ENCODE peak calls at places on chromosomes 16 and 17, in seven cellular contexts. One of them, this sample, is unnamed.

GRCh38 chr17:78038748-78039288 is 80.3 kb downstream of the TNRC6C start:
- DNase-seq in Peyer's patch: no peak
- DNase-seq in SK-N-SH: no peak
- DNase-seq in HFFc6: no peak
- DNase-seq in PC-9: no peak
- DNase-seq in esophagus squamous epithelium: no peak
- DNase-seq in lower lobe of right lung: no peak
- DNase-seq in this sample: no peak

GRCh38 chr16:83899272-83899897 is 470 bp downstream of the MLYCD start:
- DNase-seq in esophagus squamous epithelium: no peak
- DNase-seq in HFFc6: peak; percentile 41
- DNase-seq in PC-9: peak; percentile 40
- DNase-seq in lower lobe of right lung: peak; percentile 75
- DNase-seq in SK-N-SH: peak; percentile 78
- DNase-seq in Peyer's patch: peak; percentile 50
- DNase-seq in this sample: peak; percentile 74

GRCh38 chr16:85206472-85207356 is 94.4 kb upstream of the CIBAR2 start:
- DNase-seq in esophagus squamous epithelium: no peak
- DNase-seq in Peyer's patch: peak; percentile 23
- DNase-seq in lower lobe of right lung: peak; percentile 70
- DNase-seq in SK-N-SH: peak; percentile 92
- DNase-seq in PC-9: no peak
- DNase-seq in HFFc6: no peak
- DNase-seq in this sample: peak; percentile 34

GRCh38 chr16:19236561-19236960 is 49.0 kb upstream of the CLEC19A start:
- DNase-seq in lower lobe of right lung: no peak
- DNase-seq in HFFc6: no peak
- DNase-seq in SK-N-SH: no peak
- DNase-seq in Peyer's patch: no peak
- DNase-seq in esophagus squamous epithelium: no peak
- DNase-seq in PC-9: peak; percentile 89
- DNase-seq in this sample: no peak

GRCh38 chr16:85173077-85173980 is 61.1 kb upstream of the CIBAR2 start:
- DNase-seq in HFFc6: peak; percentile 92
- DNase-seq in lower lobe of right lung: peak; percentile 44
- DNase-seq in PC-9: peak; percentile 93
- DNase-seq in esophagus squamous epithelium: no peak
- DNase-seq in SK-N-SH: peak; percentile 87
- DNase-seq in Peyer's patch: no peak
- DNase-seq in this sample: peak; percentile 85

GRCh38 chr17:38539386-38539785 is 66.4 kb downstream of the SRCIN1 start:
- DNase-seq in HFFc6: no peak
- DNase-seq in PC-9: no peak
- DNase-seq in Peyer's patch: no peak
- DNase-seq in esophagus squamous epithelium: no peak
- DNase-seq in lower lobe of right lung: no peak
- DNase-seq in SK-N-SH: no peak
- DNase-seq in this sample: no peak

GRCh38 chr16:165539-166374 is at the start of gene HBM:
- DNase-seq in Peyer's patch: no peak
- DNase-seq in lower lobe of right lung: no peak
- DNase-seq in HFFc6: no peak
- DNase-seq in esophagus squamous epithelium: no peak
- DNase-seq in SK-N-SH: peak; percentile 59
- DNase-seq in PC-9: no peak
- DNase-seq in this sample: no peak

GRCh38 chr16:52257534-52257933 is 289.4 kb downstream of the TOX3 start:
- DNase-seq in Peyer's patch: no peak
- DNase-seq in lower lobe of right lung: no peak
- DNase-seq in esophagus squamous epithelium: no peak
- DNase-seq in HFFc6: no peak
- DNase-seq in PC-9: no peak
- DNase-seq in SK-N-SH: no peak
- DNase-seq in this sample: no peak

GRCh38 chr17:78127240-78127887 is 1.2 kb downstream of the TMC6 start:
- DNase-seq in esophagus squamous epithelium: no peak
- DNase-seq in SK-N-SH: peak; percentile 58
- DNase-seq in PC-9: peak; percentile 39
- DNase-seq in lower lobe of right lung: peak; percentile 90
- DNase-seq in Peyer's patch: peak; percentile 82
- DNase-seq in HFFc6: no peak
- DNase-seq in this sample: no peak

GRCh38 chr17:30161601-30162000 is 45.0 kb downstream of the NSRP1 start:
- DNase-seq in Peyer's patch: no peak
- DNase-seq in esophagus squamous epithelium: no peak
- DNase-seq in HFFc6: no peak
- DNase-seq in PC-9: no peak
- DNase-seq in lower lobe of right lung: no peak
- DNase-seq in SK-N-SH: no peak
- DNase-seq in this sample: peak; percentile 6

GRCh38 chr17:77666881-77667395 is 291.6 kb upstream of the TNRC6C start:
- DNase-seq in lower lobe of right lung: no peak
- DNase-seq in SK-N-SH: no peak
- DNase-seq in PC-9: no peak
- DNase-seq in esophagus squamous epithelium: no peak
- DNase-seq in Peyer's patch: peak; percentile 52
- DNase-seq in HFFc6: no peak
- DNase-seq in this sample: no peak

GRCh38 chr16:53911506-53911905 is 207.6 kb downstream of the FTO start:
- DNase-seq in lower lobe of right lung: no peak
- DNase-seq in esophagus squamous epithelium: no peak
- DNase-seq in Peyer's patch: no peak
- DNase-seq in HFFc6: no peak
- DNase-seq in PC-9: no peak
- DNase-seq in SK-N-SH: no peak
- DNase-seq in this sample: peak; percentile 67

GRCh38 chr17:29180051-29180787 is at the start of gene MYO18A:
- DNase-seq in esophagus squamous epithelium: no peak
- DNase-seq in lower lobe of right lung: peak; percentile 87
- DNase-seq in PC-9: peak; percentile 54
- DNase-seq in HFFc6: peak; percentile 64
- DNase-seq in Peyer's patch: peak; percentile 69
- DNase-seq in SK-N-SH: peak; percentile 96
- DNase-seq in this sample: peak; percentile 77

GRCh38 chr16:86896976-86897375 is 318.6 kb downstream of the FOXL1 start:
- DNase-seq in PC-9: no peak
- DNase-seq in esophagus squamous epithelium: no peak
- DNase-seq in Peyer's patch: no peak
- DNase-seq in SK-N-SH: no peak
- DNase-seq in lower lobe of right lung: no peak
- DNase-seq in HFFc6: no peak
- DNase-seq in this sample: no peak

GRCh38 chr17:68602267-68602644 is 1.1 kb upstream of the FAM20A start:
- DNase-seq in PC-9: no peak
- DNase-seq in Peyer's patch: no peak
- DNase-seq in HFFc6: no peak
- DNase-seq in lower lobe of right lung: no peak
- DNase-seq in esophagus squamous epithelium: no peak
- DNase-seq in SK-N-SH: no peak
- DNase-seq in this sample: peak; percentile 5

GRCh38 chr17:28405632-28406477 is at the start of gene SLC46A1:
- DNase-seq in esophagus squamous epithelium: no peak
- DNase-seq in lower lobe of right lung: peak; percentile 83
- DNase-seq in PC-9: peak; percentile 55
- DNase-seq in Peyer's patch: peak; percentile 65
- DNase-seq in HFFc6: no peak
- DNase-seq in SK-N-SH: peak; percentile 91
- DNase-seq in this sample: peak; percentile 9

GRCh38 chr17:82937411-82938371 is 97.9 kb upstream of the ZNF750 start:
- DNase-seq in PC-9: no peak
- DNase-seq in HFFc6: no peak
- DNase-seq in esophagus squamous epithelium: no peak
- DNase-seq in lower lobe of right lung: peak; percentile 44
- DNase-seq in SK-N-SH: no peak
- DNase-seq in Peyer's patch: no peak
- DNase-seq in this sample: no peak

GRCh38 chr17:48294989-48295892 is 134.8 kb downstream of the SKAP1 start:
- DNase-seq in HFFc6: no peak
- DNase-seq in SK-N-SH: no peak
- DNase-seq in lower lobe of right lung: no peak
- DNase-seq in PC-9: peak; percentile 59
- DNase-seq in esophagus squamous epithelium: no peak
- DNase-seq in Peyer's patch: no peak
- DNase-seq in this sample: peak; percentile 47

GRCh38 chr17:34613064-34614019 is 34.0 kb downstream of the TMEM132E start:
- DNase-seq in Peyer's patch: no peak
- DNase-seq in PC-9: no peak
- DNase-seq in SK-N-SH: peak; percentile 77
- DNase-seq in esophagus squamous epithelium: no peak
- DNase-seq in lower lobe of right lung: no peak
- DNase-seq in HFFc6: no peak
- DNase-seq in this sample: no peak

GRCh38 chr16:4679156-4679853 is 14.1 kb upstream of the NUDT16L1 start:
- DNase-seq in esophagus squamous epithelium: no peak
- DNase-seq in PC-9: no peak
- DNase-seq in HFFc6: no peak
- DNase-seq in SK-N-SH: peak; percentile 61
- DNase-seq in Peyer's patch: no peak
- DNase-seq in lower lobe of right lung: peak; percentile 75
- DNase-seq in this sample: no peak

GRCh38 chr16:60636117-60636516 is 1400.1 kb downstream of the CDH8 start:
- DNase-seq in lower lobe of right lung: no peak
- DNase-seq in PC-9: peak; percentile 37
- DNase-seq in Peyer's patch: no peak
- DNase-seq in SK-N-SH: no peak
- DNase-seq in HFFc6: no peak
- DNase-seq in esophagus squamous epithelium: no peak
- DNase-seq in this sample: no peak

GRCh38 chr16:55473584-55473983 is 5.4 kb upstream of the MMP2 start:
- DNase-seq in lower lobe of right lung: no peak
- DNase-seq in HFFc6: no peak
- DNase-seq in esophagus squamous epithelium: no peak
- DNase-seq in Peyer's patch: no peak
- DNase-seq in SK-N-SH: no peak
- DNase-seq in PC-9: no peak
- DNase-seq in this sample: no peak

GRCh38 chr17:8925141-8925540 is 40.4 kb downstream of the PIK3R5 start:
- DNase-seq in HFFc6: no peak
- DNase-seq in lower lobe of right lung: no peak
- DNase-seq in Peyer's patch: no peak
- DNase-seq in SK-N-SH: no peak
- DNase-seq in PC-9: no peak
- DNase-seq in esophagus squamous epithelium: no peak
- DNase-seq in this sample: no peak

GRCh38 chr16:13036600-13036999 is 135.2 kb downstream of the SHISA9 start:
- DNase-seq in HFFc6: no peak
- DNase-seq in Peyer's patch: no peak
- DNase-seq in lower lobe of right lung: no peak
- DNase-seq in PC-9: no peak
- DNase-seq in SK-N-SH: no peak
- DNase-seq in esophagus squamous epithelium: no peak
- DNase-seq in this sample: peak; percentile 38

GRCh38 chr16:72123426-72123825 is 29.8 kb downstream of the DHX38 start:
- DNase-seq in HFFc6: no peak
- DNase-seq in PC-9: no peak
- DNase-seq in lower lobe of right lung: no peak
- DNase-seq in Peyer's patch: no peak
- DNase-seq in esophagus squamous epithelium: no peak
- DNase-seq in SK-N-SH: no peak
- DNase-seq in this sample: no peak

GRCh38 chr17:67836205-67836987 is 11.1 kb downstream of the BPTF start:
- DNase-seq in Peyer's patch: no peak
- DNase-seq in SK-N-SH: no peak
- DNase-seq in esophagus squamous epithelium: no peak
- DNase-seq in lower lobe of right lung: no peak
- DNase-seq in PC-9: no peak
- DNase-seq in HFFc6: peak; percentile 47
- DNase-seq in this sample: peak; percentile 60

GRCh38 chr17:34840758-34841157 is 120.5 kb downstream of the CCT6B start:
- DNase-seq in esophagus squamous epithelium: no peak
- DNase-seq in Peyer's patch: no peak
- DNase-seq in HFFc6: no peak
- DNase-seq in SK-N-SH: no peak
- DNase-seq in PC-9: no peak
- DNase-seq in lower lobe of right lung: no peak
- DNase-seq in this sample: no peak

DNA sequence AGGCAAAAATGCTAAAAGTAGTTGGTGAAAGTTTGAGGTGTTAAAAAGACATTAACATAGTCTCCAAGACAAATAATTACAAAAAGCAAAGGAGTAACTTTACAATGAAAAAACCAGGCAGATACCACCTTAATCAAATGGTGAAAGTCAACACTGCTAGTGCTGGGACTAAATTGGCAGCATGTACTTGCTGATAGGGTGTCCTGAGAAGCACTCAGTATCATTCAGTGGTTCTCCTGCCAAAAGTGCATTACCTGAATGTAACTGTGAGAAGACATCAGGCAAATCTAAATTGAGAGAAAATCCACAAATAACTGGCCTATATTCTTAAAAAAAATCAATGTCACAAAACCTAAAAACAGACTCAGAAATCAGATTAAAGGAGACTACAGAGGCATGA is 8.0 kb downstream of the KIAA0753 start:
- DNase-seq in esophagus squamous epithelium: no peak
- DNase-seq in lower lobe of right lung: no peak
- DNase-seq in HFFc6: no peak
- DNase-seq in PC-9: no peak
- DNase-seq in SK-N-SH: no peak
- DNase-seq in Peyer's patch: no peak
- DNase-seq in this sample: no peak
- TF ChIP-seq CTCF in esophagus squamous epithelium: no peak
- TF ChIP-seq CTCF in lower lobe of right lung: no peak
- TF ChIP-seq CTCF in HFFc6: no peak
- TF ChIP-seq CTCF in PC-9: no peak
- TF ChIP-seq CTCF in SK-N-SH: no peak
- TF ChIP-seq CTCF in Peyer's patch: no peak
- TF ChIP-seq CTCF in this sample: no peak

GRCh38 chr17:49414622-49415350 is at the start of gene PHB1:
- DNase-seq in SK-N-SH: peak; percentile 97
- DNase-seq in lower lobe of right lung: peak; percentile 97
- DNase-seq in Peyer's patch: peak; percentile 94
- DNase-seq in HFFc6: peak; percentile 98
- DNase-seq in PC-9: peak; percentile 98
- DNase-seq in esophagus squamous epithelium: peak; percentile 83
- DNase-seq in this sample: peak; percentile 98
- TF ChIP-seq CTCF in SK-N-SH: no peak
- TF ChIP-seq CTCF in lower lobe of right lung: no peak
- TF ChIP-seq CTCF in Peyer's patch: no peak
- TF ChIP-seq CTCF in HFFc6: no peak
- TF ChIP-seq CTCF in PC-9: no peak
- TF ChIP-seq CTCF in esophagus squamous epithelium: no peak
- TF ChIP-seq CTCF in this sample: no peak

DNA sequence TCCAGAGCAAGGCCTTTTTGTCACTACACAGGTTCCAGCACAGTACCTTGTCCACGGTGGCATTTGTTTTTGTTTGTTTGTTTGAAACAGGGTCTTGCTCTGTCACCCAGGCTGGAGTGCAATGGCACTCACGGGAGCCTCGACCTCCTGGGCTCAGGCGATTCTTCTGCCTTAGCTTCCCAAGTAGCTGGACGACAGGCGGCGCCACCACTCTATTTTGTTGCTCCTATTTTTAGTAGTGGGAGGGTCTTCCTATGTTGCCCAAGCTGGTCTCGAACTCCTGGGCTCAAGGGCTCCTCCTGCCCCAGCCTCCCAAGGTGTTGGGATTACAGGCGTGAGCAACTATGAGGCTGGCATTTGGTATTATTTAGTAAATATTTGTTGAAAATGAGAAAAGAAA is 10.3 kb downstream of the MRC2 start:
- DNase-seq in lower lobe of right lung: no peak
- DNase-seq in Peyer's patch: no peak
- DNase-seq in SK-N-SH: no peak
- DNase-seq in PC-9: no peak
- DNase-seq in esophagus squamous epithelium: no peak
- DNase-seq in HFFc6: no peak
- DNase-seq in this sample: no peak
- TF ChIP-seq CTCF in lower lobe of right lung: no peak
- TF ChIP-seq CTCF in Peyer's patch: no peak
- TF ChIP-seq CTCF in SK-N-SH: no peak
- TF ChIP-seq CTCF in PC-9: no peak
- TF ChIP-seq CTCF in esophagus squamous epithelium: no peak
- TF ChIP-seq CTCF in HFFc6: no peak
- TF ChIP-seq CTCF in this sample: peak; percentile 26

GRCh38 chr17:74960739-74961342 is 11.7 kb downstream of the HID1 start:
- DNase-seq in Peyer's patch: peak; percentile 32
- DNase-seq in esophagus squamous epithelium: no peak
- DNase-seq in HFFc6: peak; percentile 18
- DNase-seq in lower lobe of right lung: peak; percentile 80
- DNase-seq in PC-9: no peak
- DNase-seq in SK-N-SH: no peak
- DNase-seq in this sample: peak; percentile 41
- TF ChIP-seq CTCF in Peyer's patch: peak; percentile 19
- TF ChIP-seq CTCF in esophagus squamous epithelium: peak; percentile 76
- TF ChIP-seq CTCF in HFFc6: no peak
- TF ChIP-seq CTCF in lower lobe of right lung: peak; percentile 50
- TF ChIP-seq CTCF in PC-9: no peak
- TF ChIP-seq CTCF in SK-N-SH: peak; percentile 19
- TF ChIP-seq CTCF in this sample: peak; percentile 49

This sample was measured in choroid plexus epithelial cell.